ENCODE peak calls at places on chromosomes 6 and 20, in seven cellular contexts. One of them, this sample, is unnamed.

GRCh38 chr6:137094411-137095008 is 49.7 kb upstream of the IL20RA start:
- DNase-seq in osteoblast: peak
- DNase-seq in astrocyte of the spinal cord: peak
- DNase-seq in tibial nerve: peak
- DNase-seq in esophagus squamous epithelium: no peak
- DNase-seq in GM13976: peak
- DNase-seq in colonic mucosa: peak
- DNase-seq in this sample: peak

GRCh38 chr6:149963462-149964242 is at the start of gene ULBP1:
- DNase-seq in tibial nerve: peak
- DNase-seq in astrocyte of the spinal cord: peak
- DNase-seq in colonic mucosa: peak
- DNase-seq in osteoblast: peak
- DNase-seq in GM13976: peak
- DNase-seq in esophagus squamous epithelium: peak
- DNase-seq in this sample: peak

GRCh38 chr6:125201961-125202729 is 48.6 kb downstream of the TPD52L1 start:
- DNase-seq in colonic mucosa: peak
- DNase-seq in osteoblast: peak
- DNase-seq in astrocyte of the spinal cord: peak
- DNase-seq in tibial nerve: peak
- DNase-seq in GM13976: no peak
- DNase-seq in esophagus squamous epithelium: no peak
- DNase-seq in this sample: no peak

GRCh38 chr20:46332373-46333135 is 24.3 kb upstream of the CDH22 start:
- DNase-seq in tibial nerve: no peak
- DNase-seq in osteoblast: peak
- DNase-seq in esophagus squamous epithelium: no peak
- DNase-seq in GM13976: no peak
- DNase-seq in astrocyte of the spinal cord: no peak
- DNase-seq in colonic mucosa: no peak
- DNase-seq in this sample: no peak

GRCh38 chr20:58145506-58146080 is 82.9 kb downstream of the ANKRD60 start:
- DNase-seq in colonic mucosa: no peak
- DNase-seq in osteoblast: no peak
- DNase-seq in astrocyte of the spinal cord: no peak
- DNase-seq in GM13976: no peak
- DNase-seq in tibial nerve: no peak
- DNase-seq in esophagus squamous epithelium: no peak
- DNase-seq in this sample: no peak

GRCh38 chr6:35452186-35453090 is at the start of gene FANCE:
- DNase-seq in esophagus squamous epithelium: peak
- DNase-seq in GM13976: peak
- DNase-seq in colonic mucosa: peak
- DNase-seq in astrocyte of the spinal cord: peak
- DNase-seq in osteoblast: peak
- DNase-seq in tibial nerve: peak
- DNase-seq in this sample: peak

GRCh38 chr20:47011984-47012383 is 117.3 kb downstream of the EYA2 start:
- DNase-seq in tibial nerve: no peak
- DNase-seq in esophagus squamous epithelium: no peak
- DNase-seq in astrocyte of the spinal cord: no peak
- DNase-seq in GM13976: no peak
- DNase-seq in colonic mucosa: no peak
- DNase-seq in osteoblast: no peak
- DNase-seq in this sample: no peak

GRCh38 chr6:44071670-44072451 is 55.4 kb downstream of the MRPL14 start:
- DNase-seq in osteoblast: peak
- DNase-seq in tibial nerve: no peak
- DNase-seq in GM13976: no peak
- DNase-seq in esophagus squamous epithelium: no peak
- DNase-seq in colonic mucosa: no peak
- DNase-seq in astrocyte of the spinal cord: peak
- DNase-seq in this sample: no peak

GRCh38 chr6:24543683-24544082 is 48.9 kb downstream of the ALDH5A1 start:
- DNase-seq in colonic mucosa: no peak
- DNase-seq in esophagus squamous epithelium: no peak
- DNase-seq in osteoblast: no peak
- DNase-seq in GM13976: no peak
- DNase-seq in tibial nerve: no peak
- DNase-seq in astrocyte of the spinal cord: no peak
- DNase-seq in this sample: no peak

GRCh38 chr6:141326426-141326825 is 806.3 kb upstream of the GJE1 start:
- DNase-seq in colonic mucosa: no peak
- DNase-seq in tibial nerve: peak
- DNase-seq in osteoblast: peak
- DNase-seq in GM13976: no peak
- DNase-seq in esophagus squamous epithelium: no peak
- DNase-seq in astrocyte of the spinal cord: peak
- DNase-seq in this sample: no peak

DNA sequence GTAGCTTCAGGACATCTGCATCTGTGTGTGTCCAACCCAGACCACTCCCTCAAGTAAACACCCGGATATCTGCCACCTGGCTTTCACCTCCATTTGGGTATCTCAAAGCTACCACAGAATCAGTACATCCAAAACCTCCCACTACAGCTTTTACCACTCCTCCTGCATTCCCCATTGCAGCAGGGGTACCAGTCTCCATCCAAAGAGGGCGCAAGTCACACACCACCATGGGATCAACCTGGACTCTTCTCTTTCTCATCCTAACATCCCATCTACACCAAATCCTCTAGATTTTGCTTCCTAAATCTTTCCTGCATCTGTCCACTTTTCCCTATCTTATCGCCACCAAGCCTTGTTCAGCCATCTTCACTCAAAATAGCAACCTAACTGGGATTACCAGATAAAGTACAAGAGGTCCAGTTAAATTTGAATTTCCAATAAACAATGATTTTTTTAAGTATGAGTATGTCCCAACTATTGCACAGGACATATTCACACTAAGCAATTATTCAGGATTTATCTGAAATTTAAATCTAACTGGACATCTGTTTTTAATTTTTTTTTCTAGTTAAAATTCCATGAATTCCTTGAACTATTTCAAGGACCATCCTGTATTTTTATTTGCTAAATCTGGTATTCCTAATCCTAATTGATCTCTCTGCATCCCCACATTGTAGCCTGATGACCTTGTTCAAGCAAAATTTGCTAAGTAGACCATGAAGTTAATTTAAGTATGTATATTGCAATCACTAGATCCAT is 164.3 kb upstream of the MLN start:
- DNase-seq in tibial nerve: no peak
- DNase-seq in astrocyte of the spinal cord: no peak
- DNase-seq in colonic mucosa: peak
- DNase-seq in osteoblast: peak
- DNase-seq in esophagus squamous epithelium: no peak
- DNase-seq in GM13976: no peak
- DNase-seq in this sample: no peak
- TF ChIP-seq CTCF in tibial nerve: no peak
- TF ChIP-seq CTCF in astrocyte of the spinal cord: peak
- TF ChIP-seq CTCF in colonic mucosa: peak
- TF ChIP-seq CTCF in osteoblast: peak
- TF ChIP-seq CTCF in esophagus squamous epithelium: no peak
- TF ChIP-seq CTCF in GM13976: no peak
- TF ChIP-seq CTCF in this sample: no peak

GRCh38 chr6:111631930-111632460 is 26.3 kb upstream of the TRAF3IP2 start:
- DNase-seq in colonic mucosa: peak
- DNase-seq in esophagus squamous epithelium: no peak
- DNase-seq in GM13976: no peak
- DNase-seq in tibial nerve: no peak
- DNase-seq in osteoblast: no peak
- DNase-seq in astrocyte of the spinal cord: no peak
- DNase-seq in this sample: no peak
- TF ChIP-seq CTCF in colonic mucosa: no peak
- TF ChIP-seq CTCF in esophagus squamous epithelium: no peak
- TF ChIP-seq CTCF in GM13976: no peak
- TF ChIP-seq CTCF in tibial nerve: no peak
- TF ChIP-seq CTCF in osteoblast: no peak
- TF ChIP-seq CTCF in astrocyte of the spinal cord: no peak
- TF ChIP-seq CTCF in this sample: no peak

DNA sequence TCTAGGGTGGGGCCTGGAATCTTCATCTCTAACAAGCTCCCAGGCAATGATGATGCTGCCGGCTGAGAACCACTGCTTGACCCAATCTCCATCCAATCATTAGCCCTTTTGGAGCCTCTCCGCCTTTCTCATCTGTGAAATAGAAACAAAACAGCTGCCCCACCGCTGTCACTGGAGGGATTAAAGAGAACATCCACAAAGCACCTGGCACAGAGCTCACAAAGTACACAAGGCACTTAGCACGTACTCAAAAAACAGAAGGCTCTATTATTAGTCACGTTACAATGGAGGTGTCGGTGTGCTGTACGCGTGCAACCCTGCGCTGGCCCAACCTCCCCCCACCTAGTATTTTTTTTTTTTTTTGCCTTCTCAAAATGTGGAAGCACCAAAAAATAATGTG is 213.5 kb upstream of the ARID1B start:
- DNase-seq in GM13976: no peak
- DNase-seq in colonic mucosa: no peak
- DNase-seq in tibial nerve: no peak
- DNase-seq in osteoblast: no peak
- DNase-seq in astrocyte of the spinal cord: no peak
- DNase-seq in esophagus squamous epithelium: no peak
- DNase-seq in this sample: no peak
- TF ChIP-seq CTCF in GM13976: no peak
- TF ChIP-seq CTCF in colonic mucosa: no peak
- TF ChIP-seq CTCF in tibial nerve: no peak
- TF ChIP-seq CTCF in osteoblast: no peak
- TF ChIP-seq CTCF in astrocyte of the spinal cord: no peak
- TF ChIP-seq CTCF in esophagus squamous epithelium: no peak
- TF ChIP-seq CTCF in this sample: no peak

GRCh38 chr6:148016013-148016412 is 326.6 kb upstream of the SASH1 start:
- DNase-seq in esophagus squamous epithelium: no peak
- DNase-seq in osteoblast: no peak
- DNase-seq in tibial nerve: no peak
- DNase-seq in GM13976: no peak
- DNase-seq in astrocyte of the spinal cord: no peak
- DNase-seq in colonic mucosa: no peak
- DNase-seq in this sample: no peak
- TF ChIP-seq CTCF in esophagus squamous epithelium: no peak
- TF ChIP-seq CTCF in osteoblast: no peak
- TF ChIP-seq CTCF in tibial nerve: no peak
- TF ChIP-seq CTCF in GM13976: no peak
- TF ChIP-seq CTCF in astrocyte of the spinal cord: no peak
- TF ChIP-seq CTCF in colonic mucosa: no peak
- TF ChIP-seq CTCF in this sample: no peak

DNA sequence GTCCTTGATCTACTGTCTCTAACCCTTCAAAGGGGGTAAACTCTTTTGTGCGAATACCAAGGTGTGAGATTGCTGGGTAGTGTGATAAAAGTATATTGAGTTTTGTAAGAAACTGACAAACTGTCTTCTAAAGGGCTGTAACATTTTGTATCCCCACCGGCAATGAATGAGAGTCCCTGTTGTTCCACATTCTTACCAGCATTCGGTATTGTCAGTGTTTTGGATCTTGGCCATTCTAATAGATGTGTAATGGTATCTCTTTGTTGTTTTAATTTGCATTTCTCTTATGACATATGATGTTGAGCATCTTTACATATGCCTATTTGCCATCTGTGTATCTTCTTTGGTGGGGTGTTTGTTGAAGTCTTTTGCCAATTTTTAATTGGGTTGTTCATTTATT is 1090.7 kb downstream of the KIF16B start:
- DNase-seq in tibial nerve: no peak
- DNase-seq in GM13976: no peak
- DNase-seq in astrocyte of the spinal cord: no peak
- DNase-seq in colonic mucosa: no peak
- DNase-seq in osteoblast: no peak
- DNase-seq in esophagus squamous epithelium: no peak
- DNase-seq in this sample: no peak
- TF ChIP-seq CTCF in tibial nerve: no peak
- TF ChIP-seq CTCF in GM13976: no peak
- TF ChIP-seq CTCF in astrocyte of the spinal cord: no peak
- TF ChIP-seq CTCF in colonic mucosa: no peak
- TF ChIP-seq CTCF in osteoblast: no peak
- TF ChIP-seq CTCF in esophagus squamous epithelium: no peak
- TF ChIP-seq CTCF in this sample: no peak

GRCh38 chr20:37349517-37350491 is 3.9 kb downstream of the SRC start:
- DNase-seq in tibial nerve: no peak
- DNase-seq in astrocyte of the spinal cord: no peak
- DNase-seq in GM13976: no peak
- DNase-seq in esophagus squamous epithelium: no peak
- DNase-seq in colonic mucosa: no peak
- DNase-seq in osteoblast: peak
- DNase-seq in this sample: no peak
- TF ChIP-seq CTCF in tibial nerve: no peak
- TF ChIP-seq CTCF in astrocyte of the spinal cord: no peak
- TF ChIP-seq CTCF in GM13976: no peak
- TF ChIP-seq CTCF in esophagus squamous epithelium: no peak
- TF ChIP-seq CTCF in colonic mucosa: no peak
- TF ChIP-seq CTCF in osteoblast: no peak
- TF ChIP-seq CTCF in this sample: no peak

GRCh38 chr20:56249244-56249955 is 868 bp downstream of the MC3R start:
- DNase-seq in esophagus squamous epithelium: no peak
- DNase-seq in osteoblast: no peak
- DNase-seq in tibial nerve: no peak
- DNase-seq in GM13976: peak
- DNase-seq in colonic mucosa: peak
- DNase-seq in astrocyte of the spinal cord: no peak
- DNase-seq in this sample: peak
- TF ChIP-seq CTCF in esophagus squamous epithelium: peak
- TF ChIP-seq CTCF in osteoblast: peak
- TF ChIP-seq CTCF in tibial nerve: peak
- TF ChIP-seq CTCF in GM13976: no peak
- TF ChIP-seq CTCF in colonic mucosa: peak
- TF ChIP-seq CTCF in astrocyte of the spinal cord: peak
- TF ChIP-seq CTCF in this sample: peak

DNA sequence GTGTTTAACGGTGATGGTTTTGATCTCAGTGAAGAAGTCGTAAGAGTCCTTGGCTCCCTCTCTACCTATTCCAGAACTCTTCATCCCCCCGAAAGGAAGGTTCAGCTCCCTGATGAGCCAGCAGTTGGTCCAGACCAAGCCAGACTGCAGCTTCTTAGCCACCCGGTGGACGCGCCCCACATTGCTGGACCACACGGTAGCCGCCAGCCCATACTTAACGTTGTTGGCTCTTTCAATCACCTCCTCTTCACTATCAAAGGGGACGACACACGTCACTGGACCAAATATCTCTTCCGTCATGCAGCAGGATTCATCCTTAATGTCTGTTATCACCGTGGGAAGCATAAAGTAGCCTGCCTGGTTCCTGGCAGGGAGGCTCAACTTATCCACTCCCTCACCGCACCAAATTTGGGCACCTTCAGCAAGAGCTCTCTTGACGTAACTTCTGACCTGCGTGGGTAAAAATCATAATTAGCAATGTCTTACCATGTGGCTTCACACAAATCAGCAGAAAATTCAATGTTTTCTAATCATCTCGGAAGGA is 31.4 kb downstream of the ALDH8A1 start:
- DNase-seq in astrocyte of the spinal cord: no peak
- DNase-seq in colonic mucosa: no peak
- DNase-seq in tibial nerve: no peak
- DNase-seq in GM13976: no peak
- DNase-seq in esophagus squamous epithelium: no peak
- DNase-seq in osteoblast: no peak
- DNase-seq in this sample: no peak
- TF ChIP-seq CTCF in astrocyte of the spinal cord: no peak
- TF ChIP-seq CTCF in colonic mucosa: no peak
- TF ChIP-seq CTCF in tibial nerve: no peak
- TF ChIP-seq CTCF in GM13976: no peak
- TF ChIP-seq CTCF in esophagus squamous epithelium: no peak
- TF ChIP-seq CTCF in osteoblast: no peak
- TF ChIP-seq CTCF in this sample: no peak

This sample was measured in GM20000.